ENCODE peak calls at places on chromosomes 2 and 18, in four cellular contexts. W is IMR-90, J is right lobe of liver, C is transverse colon. P is an unnamed sample.

GRCh38 chr18:12819330-12819729 is 64.7 kb downstream of the PTPN2 start:
- DNase-seq in W (no peak), J (no peak), C (no peak), P (no peak)

GRCh38 chr18:36717422-36718110 is 111.2 kb downstream of the TPGS2 start:
- DNase-seq in W (no peak), J (no peak), C (no peak), P (no peak)

GRCh38 chr18:10912790-10913560 is 236.4 kb downstream of the PIEZO2 start:
- DNase-seq in W (peak; percentile 79), J (peak; percentile 38), C (no peak), P (no peak)

GRCh38 chr2:85367180-85367579 is 12.6 kb downstream of the ELMOD3 start:
- DNase-seq in W (no peak), J (no peak), C (no peak), P (no peak)

GRCh38 chr2:126882736-126883660 is 15.7 kb upstream of the TEX51 start:
- DNase-seq in W (no peak), J (no peak), C (no peak), P (no peak)

GRCh38 chr2:97889156-97889555 is 106.6 kb downstream of the TMEM131 start:
- DNase-seq in W (no peak), J (no peak), C (no peak), P (no peak)

GRCh38 chr2:136424112-136424511 is 306.2 kb upstream of the CXCR4 start:
- DNase-seq in W (no peak), J (no peak), C (no peak), P (no peak)

GRCh38 chr2:142603761-142604160 is 273.7 kb upstream of the KYNU start:
- DNase-seq in W (no peak), J (no peak), C (no peak), P (no peak)

GRCh38 chr2:50597206-50597605 is 434.7 kb downstream of the NRXN1 start:
- DNase-seq in W (no peak), J (no peak), C (no peak), P (no peak)

GRCh38 chr2:220114443-220114842 is 487.0 kb downstream of the SLC4A3 start:
- DNase-seq in W (no peak), J (no peak), C (no peak), P (no peak)

GRCh38 chr2:227450196-227450851 is 21.6 kb upstream of the AGFG1 start:
- DNase-seq in W (no peak), J (no peak), C (peak; percentile 33), P (no peak)

GRCh38 chr2:71299507-71299906 is 32.1 kb upstream of the ZNF638 start:
- DNase-seq in W (peak; percentile 36), J (no peak), C (no peak), P (no peak)

GRCh38 chr2:149984311-149984710 is 396.7 kb upstream of the MMADHC start:
- DNase-seq in W (no peak), J (no peak), C (no peak), P (no peak)

GRCh38 chr2:217942731-217943335 is 60.0 kb downstream of the TNS1 start:
- DNase-seq in W (no peak), J (peak; percentile 72), C (no peak), P (no peak)

GRCh38 chr2:96642564-96643350 is at the start of gene FER1L5:
- DNase-seq in W (peak; percentile 63), J (no peak), C (no peak), P (no peak)

GRCh38 chr2:120881981-120882788 is 146.5 kb downstream of the GLI2 start:
- DNase-seq in W (no peak), J (no peak), C (no peak), P (peak; percentile 43)

GRCh38 chr18:33812186-33812585 is 234.2 kb downstream of the ASXL3 start:
- DNase-seq in W (no peak), J (no peak), C (peak; percentile 66), P (no peak)

GRCh38 chr2:83851066-83851465 is 608.0 kb downstream of the SUCLG1 start:
- DNase-seq in W (no peak), J (no peak), C (no peak), P (no peak)

GRCh38 chr2:108288534-108289106 is at the start of gene SULT1C2:
- DNase-seq in W (peak; percentile 12), J (no peak), C (no peak), P (no peak)

GRCh38 chr2:160432633-160433032 is 61.0 kb downstream of the RBMS1 start:
- DNase-seq in W (peak; percentile 87), J (no peak), C (peak; percentile 14), P (no peak)

GRCh38 chr2:88738271-88738670 is 46.8 kb downstream of the RPIA start:
- DNase-seq in W (peak; percentile 55), J (no peak), C (no peak), P (no peak)

GRCh38 chr2:20448246-20449046 is 1.6 kb downstream of the RHOB start:
- DNase-seq in W (peak; percentile 19), J (no peak), C (no peak), P (peak; percentile 26)

GRCh38 chr2:36476411-36476810 is 120.8 kb downstream of the CRIM1 start:
- DNase-seq in W (no peak), J (no peak), C (no peak), P (no peak)

GRCh38 chr2:95300391-95300938 is 3.3 kb downstream of the KCNIP3 start:
- DNase-seq in W (no peak), J (no peak), C (peak; percentile 31), P (no peak)

GRCh38 chr2:43787895-43788294 is 14.1 kb downstream of the DYNC2LI1 start:
- DNase-seq in W (no peak), J (no peak), C (no peak), P (no peak)

GRCh38 chr2:237236188-237236587 is 150.5 kb downstream of the COPS8 start:
- DNase-seq in W (peak; percentile 82), J (no peak), C (no peak), P (no peak)

GRCh38 chr18:35500113-35500512 is 2.4 kb upstream of the INO80C start:
- DNase-seq in W (no peak), J (no peak), C (no peak), P (no peak)
- H3K27ac ChIP-seq in W (no peak overlapping the region), J (no peak overlapping the region), C (no peak overlapping the region), P (no peak overlapping the region)

DNA sequence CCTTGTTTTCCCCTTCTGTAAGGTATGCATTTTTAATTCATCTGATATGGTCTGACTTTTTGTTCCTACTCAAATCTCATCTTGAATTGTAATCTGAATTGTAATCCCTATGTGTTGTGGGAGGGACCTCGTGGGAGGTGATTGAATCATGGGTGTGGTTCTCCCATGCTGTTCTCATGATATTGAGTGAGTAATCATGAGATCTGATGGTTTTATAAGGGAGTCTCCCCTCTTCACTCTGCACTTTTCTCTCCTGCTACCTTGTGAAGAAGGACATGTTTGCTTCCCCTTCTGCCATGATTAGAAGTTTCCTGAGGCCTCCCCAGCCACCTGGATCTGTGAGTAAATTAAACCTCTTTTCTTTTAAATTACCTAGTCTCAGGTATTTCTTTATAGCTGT is 476.1 kb downstream of the LPIN1 start:
- DNase-seq in W (no peak), J (no peak), C (no peak), P (no peak)
- H3K4me3 ChIP-seq in W (no peak overlapping the region), J (no peak overlapping the region), C (no peak overlapping the region), P (no peak overlapping the region)

GRCh38 chr2:70088508-70089219 is 1.4 kb downstream of the PCBP1 start:
- DNase-seq in W (peak; percentile 6), J (no peak), C (no peak), P (no peak)
- TF ChIP-seq POLR2A in W (no peak), J (no peak), C (no peak), P (no peak)

GRCh38 chr2:45330617-45331016 is 280.4 kb downstream of the SRBD1 start:
- DNase-seq in W (peak; percentile 37), J (no peak), C (no peak), P (no peak)
- H3K27ac ChIP-seq in W (no peak overlapping the region), J (no peak overlapping the region), C (no peak overlapping the region), P (no peak overlapping the region)

GRCh38 chr2:86706935-86707334 is 13.2 kb upstream of the RMND5A start:
- DNase-seq in W (no peak), J (no peak), C (no peak), P (no peak)

GRCh38 chr2:86700705-86701104 is 19.4 kb upstream of the RMND5A start:
- DNase-seq in W (peak; percentile 4), J (no peak), C (no peak), P (no peak)

GRCh38 chr2:86703704-86704370 is 16.3 kb upstream of the RMND5A start:
- DNase-seq in W (no peak), J (no peak), C (peak; percentile 73), P (peak; percentile 85)

GRCh38 chr2:86706220-86706619 is 13.9 kb upstream of the RMND5A start:
- DNase-seq in W (no peak), J (no peak), C (no peak), P (no peak)

GRCh38 chr2:86704482-86704971 is 15.6 kb upstream of the RMND5A start:
- DNase-seq in W (peak; percentile 78), J (no peak), C (peak; percentile 75), P (peak; percentile 67)
- H3K4me3 ChIP-seq in W (no peak overlapping the region), J (no peak overlapping the region), C (peak overlapping the region; percentile 29), P (no peak overlapping the region)

GRCh38 chr18:3012920-3013810 is at the start of gene LPIN2:
- DNase-seq in W (peak; percentile 96), J (peak; percentile 98), C (peak; percentile 100), P (peak; percentile 97)

GRCh38 chr18:3015851-3016250 is 2.9 kb upstream of the LPIN2 start:
- DNase-seq in W (no peak), J (no peak), C (no peak), P (no peak)

GRCh38 chr18:3014501-3015202 is 1.7 kb upstream of the LPIN2 start:
- DNase-seq in W (no peak), J (no peak), C (no peak), P (no peak)

GRCh38 chr18:3015203-3015590 is 2.3 kb upstream of the LPIN2 start:
- DNase-seq in W (peak; percentile 84), J (no peak), C (no peak), P (no peak)

GRCh38 chr18:3012306-3012919 is 531 bp downstream of the LPIN2 start:
- DNase-seq in W (peak; percentile 20), J (peak; percentile 65), C (peak; percentile 41), P (no peak)
- TF ChIP-seq POLR2A in W (no peak), J (no peak), C (no peak), P (no peak)

DNA sequence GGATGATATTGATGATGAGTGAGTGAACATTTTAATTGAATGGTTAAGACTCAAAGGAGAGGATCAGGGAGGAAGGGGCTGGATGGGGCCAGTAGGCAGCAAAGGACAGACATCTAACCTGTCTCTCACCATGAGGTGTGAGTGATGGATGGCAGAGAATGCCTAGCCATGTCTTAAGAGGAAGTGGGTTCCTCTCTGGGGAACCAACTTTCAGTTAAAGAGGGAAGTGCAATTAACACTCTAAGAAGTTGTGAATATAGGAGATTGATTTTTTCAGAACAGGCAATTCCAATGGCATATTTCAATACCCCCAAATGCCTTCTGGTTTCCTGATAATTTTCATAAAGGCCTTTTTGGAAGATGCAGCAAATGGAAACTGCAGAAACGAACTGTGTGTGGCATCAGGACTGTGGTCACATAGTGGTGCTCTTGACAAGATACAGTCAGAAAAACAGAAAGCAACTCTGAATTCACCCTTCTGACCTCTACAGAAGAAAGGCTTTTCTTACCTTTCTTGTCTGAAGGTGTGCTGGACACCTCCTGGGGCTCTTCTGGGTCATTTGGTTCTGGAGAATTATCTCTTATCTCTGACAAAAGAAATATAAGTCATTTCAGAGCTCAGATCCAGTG is 10.2 kb downstream of the SP110 start:
- DNase-seq in W (no peak), J (no peak), C (no peak), P (no peak)
- H3K27ac ChIP-seq in W (no peak overlapping the region), J (no peak overlapping the region), C (no peak overlapping the region), P (no peak overlapping the region)

P was measured in gastrocnemius medialis.